ENCODE peak calls at places on chromosome 19, in seven cellular contexts. One of them, this sample, is unnamed. For H3K36me3, the result is how much of the 10 kb centered on the place peaks cover.

GRCh38 chr19:5048727-5049553 is 80.0 kb downstream of the KDM4B start:
- DNase-seq in heart right ventricle: no peak
- DNase-seq in DND-41: no peak
- DNase-seq in cardiac muscle cell: no peak
- DNase-seq in left ventricle myocardium inferior: no peak
- DNase-seq in adrenal gland: peak
- DNase-seq in CD8-positive, alpha-beta memory T cell: no peak
- DNase-seq in this sample: no peak

GRCh38 chr19:18194554-18195238 is 1.7 kb downstream of the MPV17L2 start:
- DNase-seq in heart right ventricle: peak
- DNase-seq in DND-41: no peak
- DNase-seq in cardiac muscle cell: peak
- DNase-seq in left ventricle myocardium inferior: no peak
- DNase-seq in adrenal gland: peak
- DNase-seq in CD8-positive, alpha-beta memory T cell: no peak
- DNase-seq in this sample: no peak

GRCh38 chr19:10919352-10920287 is 8.8 kb downstream of the YIPF2 start:
- DNase-seq in heart right ventricle: no peak
- DNase-seq in DND-41: no peak
- DNase-seq in cardiac muscle cell: no peak
- DNase-seq in left ventricle myocardium inferior: no peak
- DNase-seq in adrenal gland: no peak
- DNase-seq in CD8-positive, alpha-beta memory T cell: no peak
- DNase-seq in this sample: peak

GRCh38 chr19:8361921-8362793 is 1.8 kb upstream of the ANGPTL4 start:
- DNase-seq in heart right ventricle: peak
- DNase-seq in DND-41: no peak
- DNase-seq in cardiac muscle cell: peak
- DNase-seq in left ventricle myocardium inferior: peak
- DNase-seq in adrenal gland: peak
- DNase-seq in CD8-positive, alpha-beta memory T cell: no peak
- DNase-seq in this sample: peak

GRCh38 chr19:2231621-2232221 is 4.4 kb downstream of the PLEKHJ1 start:
- DNase-seq in heart right ventricle: no peak
- DNase-seq in DND-41: no peak
- DNase-seq in cardiac muscle cell: no peak
- DNase-seq in left ventricle myocardium inferior: no peak
- DNase-seq in adrenal gland: peak
- DNase-seq in CD8-positive, alpha-beta memory T cell: no peak
- DNase-seq in this sample: no peak

GRCh38 chr19:52140077-52140710 is 456 bp upstream of the ZNF616 start:
- DNase-seq in heart right ventricle: no peak
- DNase-seq in DND-41: no peak
- DNase-seq in cardiac muscle cell: no peak
- DNase-seq in left ventricle myocardium inferior: no peak
- DNase-seq in adrenal gland: no peak
- DNase-seq in CD8-positive, alpha-beta memory T cell: no peak
- DNase-seq in this sample: no peak

GRCh38 chr19:29569038-29569911 is 36.8 kb upstream of the POP4 start:
- DNase-seq in heart right ventricle: no peak
- DNase-seq in DND-41: no peak
- DNase-seq in cardiac muscle cell: no peak
- DNase-seq in left ventricle myocardium inferior: no peak
- DNase-seq in adrenal gland: no peak
- DNase-seq in CD8-positive, alpha-beta memory T cell: no peak
- DNase-seq in this sample: no peak

GRCh38 chr19:4814625-4815425 is 16.7 kb downstream of the TICAM1 start:
- DNase-seq in heart right ventricle: no peak
- DNase-seq in DND-41: no peak
- DNase-seq in cardiac muscle cell: no peak
- DNase-seq in left ventricle myocardium inferior: no peak
- DNase-seq in adrenal gland: no peak
- DNase-seq in CD8-positive, alpha-beta memory T cell: no peak
- DNase-seq in this sample: no peak

GRCh38 chr19:29048873-29049272 is 164.1 kb downstream of the UQCRFS1 start:
- DNase-seq in heart right ventricle: no peak
- DNase-seq in DND-41: no peak
- DNase-seq in cardiac muscle cell: no peak
- DNase-seq in left ventricle myocardium inferior: no peak
- DNase-seq in adrenal gland: no peak
- DNase-seq in CD8-positive, alpha-beta memory T cell: no peak
- DNase-seq in this sample: no peak

GRCh38 chr19:45958763-45959516 is 14.7 kb downstream of the NOVA2 start:
- DNase-seq in heart right ventricle: no peak
- DNase-seq in DND-41: no peak
- DNase-seq in cardiac muscle cell: no peak
- DNase-seq in left ventricle myocardium inferior: no peak
- DNase-seq in adrenal gland: no peak
- DNase-seq in CD8-positive, alpha-beta memory T cell: no peak
- DNase-seq in this sample: no peak

GRCh38 chr19:58304255-58304654 is 922 bp upstream of the ERVK3-1 start:
- DNase-seq in heart right ventricle: no peak
- DNase-seq in DND-41: no peak
- DNase-seq in cardiac muscle cell: no peak
- DNase-seq in left ventricle myocardium inferior: no peak
- DNase-seq in adrenal gland: no peak
- DNase-seq in CD8-positive, alpha-beta memory T cell: no peak
- DNase-seq in this sample: no peak

GRCh38 chr19:42129399-42130253 is 2.6 kb downstream of the POU2F2 start:
- DNase-seq in heart right ventricle: peak
- DNase-seq in DND-41: no peak
- DNase-seq in cardiac muscle cell: no peak
- DNase-seq in left ventricle myocardium inferior: peak
- DNase-seq in adrenal gland: peak
- DNase-seq in CD8-positive, alpha-beta memory T cell: no peak
- DNase-seq in this sample: no peak

GRCh38 chr19:19120308-19121156 is 17.7 kb downstream of the TMEM161A start:
- DNase-seq in heart right ventricle: peak
- DNase-seq in DND-41: peak
- DNase-seq in cardiac muscle cell: peak
- DNase-seq in left ventricle myocardium inferior: no peak
- DNase-seq in adrenal gland: peak
- DNase-seq in CD8-positive, alpha-beta memory T cell: no peak
- DNase-seq in this sample: no peak

GRCh38 chr19:7469654-7470285 is 19.1 kb downstream of the PEX11G start:
- DNase-seq in heart right ventricle: no peak
- DNase-seq in DND-41: no peak
- DNase-seq in cardiac muscle cell: no peak
- DNase-seq in left ventricle myocardium inferior: no peak
- DNase-seq in adrenal gland: no peak
- DNase-seq in CD8-positive, alpha-beta memory T cell: no peak
- DNase-seq in this sample: no peak

GRCh38 chr19:10852098-10852800 is 4.0 kb downstream of the C19orf38 start:
- DNase-seq in heart right ventricle: no peak
- DNase-seq in DND-41: no peak
- DNase-seq in cardiac muscle cell: no peak
- DNase-seq in left ventricle myocardium inferior: no peak
- DNase-seq in adrenal gland: no peak
- DNase-seq in CD8-positive, alpha-beta memory T cell: no peak
- DNase-seq in this sample: no peak

GRCh38 chr19:48551437-48552302 is at the start of gene SULT2B1:
- DNase-seq in heart right ventricle: no peak
- DNase-seq in DND-41: no peak
- DNase-seq in cardiac muscle cell: no peak
- DNase-seq in left ventricle myocardium inferior: no peak
- DNase-seq in adrenal gland: no peak
- DNase-seq in CD8-positive, alpha-beta memory T cell: no peak
- DNase-seq in this sample: peak

GRCh38 chr19:8239528-8240273 is 30.5 kb downstream of the CERS4 start:
- DNase-seq in heart right ventricle: no peak
- DNase-seq in DND-41: no peak
- DNase-seq in cardiac muscle cell: no peak
- DNase-seq in left ventricle myocardium inferior: no peak
- DNase-seq in adrenal gland: no peak
- DNase-seq in CD8-positive, alpha-beta memory T cell: no peak
- DNase-seq in this sample: no peak

GRCh38 chr19:4713384-4713951 is 10.2 kb downstream of the DPP9 start:
- DNase-seq in heart right ventricle: peak
- DNase-seq in DND-41: no peak
- DNase-seq in cardiac muscle cell: no peak
- DNase-seq in left ventricle myocardium inferior: peak
- DNase-seq in adrenal gland: peak
- DNase-seq in CD8-positive, alpha-beta memory T cell: no peak
- DNase-seq in this sample: no peak

GRCh38 chr19:48102870-48103751 is 7.5 kb downstream of the PLA2G4C start:
- DNase-seq in heart right ventricle: no peak
- DNase-seq in DND-41: peak
- DNase-seq in cardiac muscle cell: peak
- DNase-seq in left ventricle myocardium inferior: no peak
- DNase-seq in adrenal gland: no peak
- DNase-seq in CD8-positive, alpha-beta memory T cell: no peak
- DNase-seq in this sample: no peak

GRCh38 chr19:14059093-14059480 is 2.8 kb downstream of the PALM3 start:
- DNase-seq in heart right ventricle: no peak
- DNase-seq in DND-41: peak
- DNase-seq in cardiac muscle cell: peak
- DNase-seq in left ventricle myocardium inferior: no peak
- DNase-seq in adrenal gland: no peak
- DNase-seq in CD8-positive, alpha-beta memory T cell: peak
- DNase-seq in this sample: no peak

GRCh38 chr19:2529473-2529918 is 53.6 kb downstream of the GADD45B start:
- DNase-seq in heart right ventricle: no peak
- DNase-seq in DND-41: no peak
- DNase-seq in cardiac muscle cell: no peak
- DNase-seq in left ventricle myocardium inferior: no peak
- DNase-seq in adrenal gland: no peak
- DNase-seq in CD8-positive, alpha-beta memory T cell: no peak
- DNase-seq in this sample: peak

DNA sequence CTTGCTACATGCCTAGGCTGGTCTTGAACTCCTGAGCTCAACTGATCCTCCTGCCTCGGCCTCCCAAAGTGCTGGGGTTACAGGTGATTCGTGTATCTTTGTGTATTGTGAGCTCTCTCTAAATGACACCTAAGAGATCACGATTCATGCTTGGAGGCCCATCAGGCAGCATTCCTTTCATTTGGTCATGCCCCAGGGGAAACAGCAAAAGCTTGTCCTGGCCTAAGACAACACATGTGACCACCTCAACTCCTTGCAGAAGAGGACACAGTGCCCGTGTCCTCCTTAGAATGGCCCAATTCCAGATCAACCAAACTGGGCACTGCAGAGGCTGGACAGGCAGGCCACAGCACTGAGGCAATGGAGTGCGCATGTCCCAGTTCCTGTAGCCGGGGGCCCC is 32.5 kb downstream of the ZC3H4 start:
- DNase-seq in heart right ventricle: no peak
- DNase-seq in DND-41: no peak
- DNase-seq in cardiac muscle cell: no peak
- DNase-seq in left ventricle myocardium inferior: no peak
- DNase-seq in adrenal gland: no peak
- DNase-seq in CD8-positive, alpha-beta memory T cell: no peak
- DNase-seq in this sample: no peak
- H3K27ac ChIP-seq in heart right ventricle: no peak
- H3K27ac ChIP-seq in DND-41: no peak
- H3K27ac ChIP-seq in cardiac muscle cell: no peak
- H3K27ac ChIP-seq in left ventricle myocardium inferior: no peak
- H3K27ac ChIP-seq in adrenal gland: no peak
- H3K27ac ChIP-seq in CD8-positive, alpha-beta memory T cell: no peak
- H3K27ac ChIP-seq in this sample: no peak

GRCh38 chr19:16429066-16429758 is 42.6 kb downstream of the EPS15L1 start:
- DNase-seq in heart right ventricle: peak
- DNase-seq in DND-41: no peak
- DNase-seq in cardiac muscle cell: no peak
- DNase-seq in left ventricle myocardium inferior: peak
- DNase-seq in adrenal gland: peak
- DNase-seq in CD8-positive, alpha-beta memory T cell: no peak
- DNase-seq in this sample: peak
- H3K36me3 ChIP-seq in heart right ventricle: under half
- H3K36me3 ChIP-seq in DND-41: half or more
- H3K36me3 ChIP-seq in cardiac muscle cell: under half
- H3K36me3 ChIP-seq in left ventricle myocardium inferior: half or more
- H3K36me3 ChIP-seq in adrenal gland: half or more
- H3K36me3 ChIP-seq in CD8-positive, alpha-beta memory T cell: under half
- H3K36me3 ChIP-seq in this sample: half or more

DNA sequence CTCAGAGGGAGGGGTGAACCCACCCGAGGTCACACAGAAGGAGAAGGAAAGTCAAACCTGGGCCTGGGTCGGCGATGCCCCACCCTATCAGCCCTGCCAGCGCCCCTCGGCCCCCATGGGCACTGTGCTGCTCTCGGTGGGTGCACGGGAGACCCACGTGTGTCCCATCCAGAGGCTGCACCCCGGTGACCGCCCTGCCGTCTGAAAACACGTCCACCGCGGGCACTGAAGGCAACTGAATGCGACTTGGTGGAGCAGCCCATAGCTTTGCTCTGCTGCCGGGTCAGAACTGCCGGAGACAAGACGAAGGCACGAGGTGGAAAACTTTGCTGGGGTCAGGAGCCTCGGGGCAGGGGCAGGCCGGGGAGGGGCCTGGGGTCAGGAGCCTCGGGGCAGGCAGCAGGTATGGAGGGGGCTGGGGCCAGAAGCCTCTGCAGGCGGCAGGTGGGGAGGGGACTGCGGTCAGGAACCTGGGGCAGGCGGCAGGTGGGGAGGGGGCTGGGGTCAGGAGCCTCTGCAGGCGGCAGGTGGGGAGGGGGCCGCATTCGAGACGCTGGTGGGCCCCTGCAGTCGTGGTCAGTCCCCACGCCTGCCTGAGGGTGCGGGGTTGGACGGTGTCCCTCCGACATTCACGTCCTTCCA is 30.5 kb downstream of the PIP5K1C start:
- DNase-seq in heart right ventricle: no peak
- DNase-seq in DND-41: no peak
- DNase-seq in cardiac muscle cell: no peak
- DNase-seq in left ventricle myocardium inferior: no peak
- DNase-seq in adrenal gland: no peak
- DNase-seq in CD8-positive, alpha-beta memory T cell: no peak
- DNase-seq in this sample: no peak
- H3K27ac ChIP-seq in heart right ventricle: peak
- H3K27ac ChIP-seq in DND-41: no peak
- H3K27ac ChIP-seq in cardiac muscle cell: peak
- H3K27ac ChIP-seq in left ventricle myocardium inferior: peak
- H3K27ac ChIP-seq in adrenal gland: no peak
- H3K27ac ChIP-seq in CD8-positive, alpha-beta memory T cell: peak
- H3K27ac ChIP-seq in this sample: peak

GRCh38 chr19:55345101-55345817 is 5.6 kb downstream of the KMT5C start:
- DNase-seq in heart right ventricle: no peak
- DNase-seq in DND-41: no peak
- DNase-seq in cardiac muscle cell: no peak
- DNase-seq in left ventricle myocardium inferior: no peak
- DNase-seq in adrenal gland: no peak
- DNase-seq in CD8-positive, alpha-beta memory T cell: no peak
- DNase-seq in this sample: no peak

GRCh38 chr19:55348317-55349034 is 6.0 kb downstream of the COX6B2 start:
- DNase-seq in heart right ventricle: no peak
- DNase-seq in DND-41: no peak
- DNase-seq in cardiac muscle cell: peak
- DNase-seq in left ventricle myocardium inferior: no peak
- DNase-seq in adrenal gland: no peak
- DNase-seq in CD8-positive, alpha-beta memory T cell: no peak
- DNase-seq in this sample: peak

GRCh38 chr19:55346725-55347441 is 7.2 kb downstream of the KMT5C start:
- DNase-seq in heart right ventricle: no peak
- DNase-seq in DND-41: no peak
- DNase-seq in cardiac muscle cell: no peak
- DNase-seq in left ventricle myocardium inferior: no peak
- DNase-seq in adrenal gland: no peak
- DNase-seq in CD8-positive, alpha-beta memory T cell: no peak
- DNase-seq in this sample: peak

GRCh38 chr19:55345818-55346724 is 6.4 kb downstream of the KMT5C start:
- DNase-seq in heart right ventricle: peak
- DNase-seq in DND-41: no peak
- DNase-seq in cardiac muscle cell: no peak
- DNase-seq in left ventricle myocardium inferior: peak
- DNase-seq in adrenal gland: no peak
- DNase-seq in CD8-positive, alpha-beta memory T cell: no peak
- DNase-seq in this sample: peak

GRCh38 chr19:55347442-55348009 is 7.0 kb downstream of the COX6B2 start:
- DNase-seq in heart right ventricle: no peak
- DNase-seq in DND-41: no peak
- DNase-seq in cardiac muscle cell: no peak
- DNase-seq in left ventricle myocardium inferior: no peak
- DNase-seq in adrenal gland: no peak
- DNase-seq in CD8-positive, alpha-beta memory T cell: no peak
- DNase-seq in this sample: no peak
- H3K36me3 ChIP-seq in heart right ventricle: under half
- H3K36me3 ChIP-seq in DND-41: half or more
- H3K36me3 ChIP-seq in cardiac muscle cell: under half
- H3K36me3 ChIP-seq in left ventricle myocardium inferior: under half
- H3K36me3 ChIP-seq in adrenal gland: under half
- H3K36me3 ChIP-seq in CD8-positive, alpha-beta memory T cell: under half
- H3K36me3 ChIP-seq in this sample: under half